ENCODE peak calls at places on chromosome 12, in six cellular contexts. F is H1, Y is IMR-90, C is trophoblast cell, N is mesenchymal stem cell, K is H9. X is an unnamed sample.

GRCh38 chr12:73421832-73422231 is 1115.8 kb upstream of the ATXN7L3B start:
- DNase-seq in N (peak; percentile 46), F (no peak), Y (no peak), C (no peak), K (no peak), X (no peak)

GRCh38 chr12:1796515-1797010 is 23.8 kb upstream of the LRTM2 start:
- DNase-seq in K (peak; percentile 51), N (no peak), F (no peak), C (no peak), Y (no peak), X (no peak)

GRCh38 chr12:56160160-56160763 is 2.1 kb downstream of the MYL6 start:
- DNase-seq in C (peak; percentile 40), F (no peak), K (no peak), Y (peak; percentile 35), N (peak; percentile 43), X (no peak)

GRCh38 chr12:12779529-12779928 is 5.9 kb upstream of the APOLD1 start:
- DNase-seq in N (peak; percentile 81), K (no peak), C (no peak), F (no peak), Y (peak; percentile 96), X (no peak)

GRCh38 chr12:79251356-79251755 is 386.8 kb downstream of the SYT1 start:
- DNase-seq in Y (peak; percentile 61), F (no peak), N (peak; percentile 20), K (no peak), C (no peak), X (no peak)

GRCh38 chr12:58541300-58541690 is 379.0 kb downstream of the LRIG3 start:
- DNase-seq in N (peak; percentile 13), K (no peak), Y (peak; percentile 10), F (no peak), C (no peak), X (no peak)

GRCh38 chr12:119082496-119082895 is 96.2 kb upstream of the HSPB8 start:
- DNase-seq in C (no peak), K (no peak), N (no peak), Y (no peak), F (no peak), X (no peak)

GRCh38 chr12:119544780-119545625 is 48.6 kb upstream of the TMEM233 start:
- DNase-seq in N (peak; percentile 56), C (peak; percentile 62), F (peak; percentile 13), K (peak; percentile 71), Y (peak; percentile 70), X (peak; percentile 72)

GRCh38 chr12:18629916-18630315 is 107.9 kb downstream of the PLCZ1 start:
- DNase-seq in Y (no peak), N (no peak), K (no peak), F (no peak), C (no peak), X (no peak)

GRCh38 chr12:121711925-121712461 is 559 bp upstream of the TMEM120B start:
- DNase-seq in C (peak; percentile 46), K (no peak), N (no peak), F (no peak), Y (no peak), X (no peak)

GRCh38 chr12:118188690-118189371 is 52.9 kb downstream of the PEBP1 start:
- DNase-seq in F (no peak), K (no peak), N (peak; percentile 4), Y (peak; percentile 60), C (no peak), X (no peak)

GRCh38 chr12:132747395-132747794 is 14.2 kb downstream of the ANKLE2 start:
- DNase-seq in N (no peak), Y (no peak), K (no peak), F (no peak), C (no peak), X (no peak)

GRCh38 chr12:15979096-15980091 is 68.3 kb downstream of the DERA start:
- DNase-seq in Y (peak; percentile 93), F (no peak), N (peak; percentile 37), K (peak; percentile 70), C (peak; percentile 20), X (no peak)

GRCh38 chr12:65574867-65575266 is 249.4 kb upstream of the HMGA2 start:
- DNase-seq in N (no peak), F (no peak), Y (no peak), K (no peak), C (no peak), X (no peak)

GRCh38 chr12:106739815-106740552 is 34.5 kb upstream of the RIC8B start:
- DNase-seq in N (peak; percentile 66), C (peak; percentile 55), K (no peak), Y (peak; percentile 35), F (no peak), X (no peak)

GRCh38 chr12:79127268-79127895 is 262.8 kb downstream of the SYT1 start:
- DNase-seq in Y (peak; percentile 96), C (peak; percentile 79), F (no peak), K (no peak), N (peak; percentile 82), X (no peak)

GRCh38 chr12:124914392-124915248 is at the start of gene UBC:
- DNase-seq in K (peak; percentile 89), Y (peak; percentile 92), F (no peak), N (peak; percentile 97), C (peak; percentile 84), X (peak; percentile 94)

GRCh38 chr12:66144796-66145754 is 14.5 kb upstream of the LLPH start:
- DNase-seq in Y (peak; percentile 75), F (no peak), K (no peak), C (peak; percentile 41), N (peak; percentile 63), X (peak; percentile 27)

GRCh38 chr12:76020281-76020680 is 11.3 kb downstream of the PHLDA1 start:
- DNase-seq in C (peak; percentile 46), K (no peak), F (no peak), Y (peak; percentile 80), N (peak; percentile 93), X (no peak)
- H3K18ac ChIP-seq in C (no peak overlapping the region), K (no peak overlapping the region), F (no peak overlapping the region), Y (peak overlapping the region; percentile 64), N (peak overlapping the region; percentile 95), X (no peak overlapping the region)

DNA sequence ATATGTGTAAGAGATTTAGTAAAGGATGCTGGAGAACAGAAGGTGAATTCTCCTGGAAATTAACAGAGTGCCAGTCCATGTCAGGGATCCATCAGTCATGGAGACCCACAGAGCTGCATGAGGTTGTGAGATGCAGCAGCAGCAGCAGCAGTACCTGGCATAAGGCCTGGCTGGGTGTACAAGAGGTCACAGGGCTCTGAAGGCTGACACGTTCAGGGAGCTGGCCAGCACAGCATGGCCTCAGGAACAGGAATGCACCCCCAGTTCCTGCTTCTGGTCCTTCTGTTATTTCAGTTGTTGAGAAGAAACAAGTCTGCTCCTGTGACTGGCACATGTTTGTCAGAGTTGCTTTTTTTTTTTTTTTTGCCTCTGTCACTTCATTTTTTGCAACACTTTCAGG is 210.8 kb downstream of the CNTN1 start:
- DNase-seq in N (no peak), C (no peak), Y (no peak), K (no peak), F (no peak), X (no peak)
- H4K91ac ChIP-seq in N (no peak overlapping the region), C (no peak overlapping the region), Y (no peak overlapping the region), K (no peak overlapping the region), F (no peak overlapping the region), X (no peak overlapping the region)

GRCh38 chr12:32755051-32755653 is 545 bp downstream of the YARS2 start:
- DNase-seq in K (peak; percentile 96), F (peak; percentile 83), C (peak; percentile 90), Y (peak; percentile 88), N (peak; percentile 89), X (peak; percentile 56)
- H3K18ac ChIP-seq in K (peak overlapping the region; percentile 81), F (peak overlapping the region; percentile 84), C (peak overlapping the region; percentile 97), Y (peak overlapping the region; percentile 46), N (peak overlapping the region; percentile 90), X (peak overlapping the region; percentile 98)

GRCh38 chr12:754238-754816 is 1.9 kb downstream of the WNK1 start:
- DNase-seq in C (peak; percentile 20), K (no peak), Y (no peak), F (no peak), N (peak; percentile 42), X (no peak)
- H4K91ac ChIP-seq in C (no peak overlapping the region), K (no peak overlapping the region), Y (no peak overlapping the region), F (no peak overlapping the region), N (no peak overlapping the region), X (no peak overlapping the region)

X was measured in neuronal stem cell.